ENCODE peak calls at places on chromosomes 11 and 22, in seven cellular contexts. S is stimulated activated naive CD4-positive, alpha-beta T cell treated with Interleukin-2 at 50 U/mL for 16 hours; D is neuronal stem cell; X is NCI-H510A; I is NCI-H748 treated with DMSO at 0.1 percent for 48 hours; L is heart right ventricle; H is HTR-8/SVneo. Z is an unnamed sample.

GRCh38 chr22:17717708-17718107 is 56.6 kb downstream of the BID start:
- DNase-seq in S (no peak), D (no peak), X (no peak), I (no peak), L (no peak), H (no peak), Z (no peak)

GRCh38 chr22:20531404-20532181 is 24.2 kb downstream of the MED15 start:
- DNase-seq in S (no peak), D (no peak), X (peak; percentile 49), I (no peak), L (peak; percentile 52), H (peak; percentile 73), Z (peak; percentile 84)

GRCh38 chr11:33713162-33713913 is 12.7 kb upstream of the C11orf91 start:
- DNase-seq in S (no peak), D (no peak), X (no peak), I (no peak), L (no peak), H (no peak), Z (no peak)

GRCh38 chr11:89442801-89443200 is 48.4 kb downstream of the NOX4 start:
- DNase-seq in S (no peak), D (no peak), X (no peak), I (no peak), L (no peak), H (no peak), Z (no peak)

GRCh38 chr22:25051073-25051472 is 98.6 kb downstream of the KIAA1671 start:
- DNase-seq in S (no peak), D (no peak), X (no peak), I (no peak), L (no peak), H (no peak), Z (no peak)

GRCh38 chr11:95392644-95393043 is 161.6 kb upstream of the SESN3 start:
- DNase-seq in S (no peak), D (no peak), X (no peak), I (no peak), L (no peak), H (no peak), Z (no peak)

GRCh38 chr11:35272391-35272821 is 133.4 kb downstream of the CD44 start:
- DNase-seq in S (peak; percentile 44), D (no peak), X (no peak), I (no peak), L (no peak), H (no peak), Z (no peak)

GRCh38 chr11:25038131-25038530 is 541.3 kb downstream of the LUZP2 start:
- DNase-seq in S (no peak), D (no peak), X (no peak), I (no peak), L (no peak), H (no peak), Z (no peak)

GRCh38 chr11:65459552-65459951 is 37.0 kb downstream of the NEAT1 start:
- DNase-seq in S (no peak), D (no peak), X (no peak), I (no peak), L (no peak), H (no peak), Z (no peak)

GRCh38 chr22:31922593-31922992 is 21.7 kb upstream of the YWHAH start:
- DNase-seq in S (no peak), D (no peak), X (no peak), I (no peak), L (no peak), H (no peak), Z (no peak)

Z was measured in thyroid gland.